ENCODE peak calls at places on chromosomes 4 and X, in five cellular contexts. T, E, I, B and R are unnamed samples.

GRCh38 chrX:103792916-103793540 is 16.4 kb downstream of the PLP1 start:
- DNase-seq in T (no peak), E (no peak), I (peak; percentile 65), B (no peak), R (peak; percentile 63)

GRCh38 chr4:17816142-17816541 is 5.4 kb downstream of the NCAPG start:
- DNase-seq in T (no peak), E (no peak), I (no peak), B (no peak), R (no peak)

GRCh38 chr4:51963871-51964513 is 56.2 kb downstream of the LRRC66 start:
- DNase-seq in T (no peak), E (no peak), I (no peak), B (no peak), R (no peak)

GRCh38 chr4:30770049-30770549 is 49.9 kb downstream of the PCDH7 start:
- DNase-seq in T (no peak), E (no peak), I (peak; percentile 84), B (no peak), R (peak; percentile 86)

GRCh38 chr4:71126719-71127118 is 133.3 kb downstream of the DCK start:
- DNase-seq in T (no peak), E (no peak), I (peak; percentile 71), B (no peak), R (peak; percentile 87)

GRCh38 chrX:13376857-13377441 is 57.1 kb upstream of the ATXN3L start:
- DNase-seq in T (no peak), E (peak; percentile 42), I (peak; percentile 86), B (no peak), R (peak; percentile 58)

GRCh38 chr4:56342746-56343145 is 44.5 kb downstream of the AASDH start:
- DNase-seq in T (no peak), E (no peak), I (no peak), B (no peak), R (no peak)

GRCh38 chrX:142095816-142096215 is 109.3 kb downstream of the MAGEC2 start:
- DNase-seq in T (no peak), E (no peak), I (no peak), B (no peak), R (no peak)

GRCh38 chr4:6235012-6235411 is 34.6 kb upstream of the WFS1 start:
- DNase-seq in T (no peak), E (no peak), I (no peak), B (no peak), R (no peak)

GRCh38 chr4:22719218-22719617 is 26.5 kb downstream of the GBA3 start:
- DNase-seq in T (no peak), E (no peak), I (no peak), B (no peak), R (no peak)

GRCh38 chrX:154545673-154546274 is 872 bp downstream of the G6PD start:
- DNase-seq in T (no peak), E (no peak), I (no peak), B (no peak), R (no peak)

GRCh38 chrX:78514852-78515251 is 144.3 kb downstream of the RTL3 start:
- DNase-seq in T (peak; percentile 18), E (no peak), I (peak; percentile 13), B (no peak), R (peak; percentile 90)

GRCh38 chr4:38396845-38397547 is 267.0 kb upstream of the KLF3 start:
- DNase-seq in T (no peak), E (no peak), I (no peak), B (no peak), R (no peak)

GRCh38 chr4:6443035-6444023 is 29.1 kb downstream of the PPP2R2C start:
- DNase-seq in T (no peak), E (no peak), I (peak; percentile 6), B (no peak), R (no peak)